ENCODE peak calls at places on chromosomes 16 and 17, in nine cellular contexts. M, T, R, C, K, B, L, D and E are unnamed samples.

GRCh38 chr17:48640858-48641180 is 14.7 kb upstream of the HOXB9 start:
- DNase-seq in K (no peak), M (no peak), B (no peak), C (no peak), D (no peak), R (no peak), T (no peak), L (no peak), E (no peak)

GRCh38 chr17:67186782-67187181 is 58.2 kb downstream of the HELZ start:
- DNase-seq in L (no peak), K (no peak), D (no peak), R (no peak), C (no peak), M (no peak), B (no peak), T (no peak), E (no peak)

GRCh38 chr17:43820759-43821158 is 12.2 kb downstream of the MPP3 start:
- DNase-seq in C (no peak), B (no peak), R (no peak), M (no peak), T (no peak), L (no peak), K (no peak), D (no peak), E (no peak)

GRCh38 chr17:16417896-16418683 is 2.7 kb downstream of the TRPV2 start:
- DNase-seq in D (no peak), L (no peak), M (no peak), R (no peak), T (no peak), K (peak), B (no peak), C (no peak), E (no peak)

GRCh38 chr16:84844049-84844350 is 24.2 kb downstream of the CRISPLD2 start:
- DNase-seq in C (no peak), M (no peak), B (no peak), K (no peak), D (no peak), R (no peak), L (no peak), T (no peak), E (no peak)

GRCh38 chr17:77319211-77320031 is 178.7 kb downstream of the SEC14L1 start:
- DNase-seq in C (peak), K (peak), R (peak), M (no peak), T (peak), D (peak), B (peak), L (peak), E (peak)

GRCh38 chr17:46061435-46061834 is 62.4 kb downstream of the STH start:
- DNase-seq in B (no peak), K (no peak), T (no peak), L (no peak), M (peak), D (no peak), C (no peak), R (peak), E (no peak)

GRCh38 chr17:38583176-38583575 is 22.6 kb downstream of the SRCIN1 start:
- DNase-seq in K (no peak), D (no peak), M (no peak), R (no peak), C (no peak), B (no peak), L (no peak), T (no peak), E (no peak)

GRCh38 chr16:89217138-89217387 is 440 bp upstream of the ZNF778 start:
- DNase-seq in L (no peak), T (no peak), C (no peak), B (no peak), K (no peak), R (no peak), D (no peak), M (no peak), E (no peak)

GRCh38 chr16:1981972-1982574 is 804 bp upstream of the NOXO1 start:
- DNase-seq in T (no peak), M (no peak), B (peak), L (no peak), K (no peak), D (no peak), C (no peak), R (no peak), E (peak)

GRCh38 chr16:11797957-11798299 is 870 bp upstream of the ZC3H7A start:
- DNase-seq in D (no peak), T (no peak), M (peak), L (no peak), B (no peak), C (no peak), R (peak), K (no peak), E (no peak)

GRCh38 chr16:69417537-69418199 is 6.8 kb upstream of the CYB5B start:
- DNase-seq in T (peak), K (no peak), M (peak), C (no peak), R (peak), L (no peak), B (peak), D (no peak), E (no peak)

GRCh38 chr16:81697321-81697885 is 81.7 kb upstream of the PLCG2 start:
- DNase-seq in R (peak), L (peak), M (peak), K (peak), C (no peak), T (peak), D (no peak), B (peak), E (peak)

GRCh38 chr16:8716592-8716991 is 42.2 kb downstream of the ABAT start:
- DNase-seq in B (peak), K (peak), C (no peak), R (no peak), L (no peak), M (no peak), D (no peak), T (peak), E (no peak)

GRCh38 chr17:4498461-4499397 is at the start of gene SPNS2:
- DNase-seq in L (peak), D (no peak), K (peak), R (peak), T (no peak), C (peak), B (peak), M (peak), E (peak)

GRCh38 chr16:89133457-89134127 is 38.0 kb upstream of the CDH15 start:
- DNase-seq in L (no peak), K (no peak), T (no peak), R (no peak), C (no peak), M (no peak), D (no peak), B (no peak), E (no peak)

DNA sequence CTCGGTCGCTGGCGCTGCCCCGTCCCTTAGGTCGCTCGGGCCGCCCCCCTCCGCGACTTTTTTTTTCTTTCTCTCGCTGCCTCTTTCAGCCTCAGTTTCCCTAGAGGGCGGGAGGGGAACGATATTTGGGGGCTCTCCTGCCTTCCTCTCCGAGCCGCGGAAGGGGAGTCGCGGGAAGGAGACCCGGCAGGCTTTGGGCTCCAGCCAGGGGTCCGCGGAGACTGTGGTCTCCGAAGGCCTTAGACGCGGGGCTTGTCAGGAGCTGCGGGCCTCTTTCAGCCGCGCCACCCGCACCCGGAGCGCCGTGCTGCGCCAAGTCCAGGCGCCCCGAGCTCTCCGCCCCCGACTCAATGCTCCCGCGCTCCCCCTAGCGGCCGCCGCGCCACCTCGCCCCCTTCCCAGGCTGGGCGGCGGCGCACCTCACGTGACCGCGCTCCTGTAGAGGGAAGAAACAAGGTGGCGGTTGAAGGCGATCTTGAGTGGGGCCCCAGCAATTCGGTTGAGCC is at the start of gene LRRC37B:
- DNase-seq in M (peak), D (peak), K (peak), R (peak), T (peak), L (peak), B (peak), C (peak), E (peak)
- TF ChIP-seq POLR2A in M (no peak), D (no peak), K (no peak), R (peak), T (peak), L (no peak), B (peak), C (peak), E (peak)

GRCh38 chr17:81514485-81514734 is 1.8 kb upstream of the ACTG1 start:
- DNase-seq in L (no peak), B (no peak), K (no peak), C (no peak), R (no peak), M (no peak), T (no peak), D (no peak), E (no peak)

GRCh38 chr17:81516439-81516838 is 3.8 kb upstream of the ACTG1 start:
- DNase-seq in M (no peak), D (no peak), K (no peak), T (no peak), L (no peak), B (no peak), C (peak), R (no peak), E (no peak)

GRCh38 chr17:81513669-81514484 is 1.3 kb upstream of the ACTG1 start:
- DNase-seq in L (peak), T (peak), B (peak), M (peak), C (peak), D (peak), R (peak), K (peak), E (no peak)

GRCh38 chr17:81515530-81516041 is 3.0 kb upstream of the ACTG1 start:
- DNase-seq in D (no peak), K (no peak), R (no peak), C (no peak), T (no peak), L (no peak), B (no peak), M (no peak), E (no peak)

GRCh38 chr17:81514735-81515529 is 2.3 kb upstream of the ACTG1 start:
- DNase-seq in T (peak), R (peak), K (peak), L (peak), D (peak), C (peak), B (peak), M (peak), E (peak)
- TF ChIP-seq POLR2A in T (peak), R (peak), K (no peak), L (peak), D (peak), C (peak), B (peak), M (peak), E (peak)

DNA sequence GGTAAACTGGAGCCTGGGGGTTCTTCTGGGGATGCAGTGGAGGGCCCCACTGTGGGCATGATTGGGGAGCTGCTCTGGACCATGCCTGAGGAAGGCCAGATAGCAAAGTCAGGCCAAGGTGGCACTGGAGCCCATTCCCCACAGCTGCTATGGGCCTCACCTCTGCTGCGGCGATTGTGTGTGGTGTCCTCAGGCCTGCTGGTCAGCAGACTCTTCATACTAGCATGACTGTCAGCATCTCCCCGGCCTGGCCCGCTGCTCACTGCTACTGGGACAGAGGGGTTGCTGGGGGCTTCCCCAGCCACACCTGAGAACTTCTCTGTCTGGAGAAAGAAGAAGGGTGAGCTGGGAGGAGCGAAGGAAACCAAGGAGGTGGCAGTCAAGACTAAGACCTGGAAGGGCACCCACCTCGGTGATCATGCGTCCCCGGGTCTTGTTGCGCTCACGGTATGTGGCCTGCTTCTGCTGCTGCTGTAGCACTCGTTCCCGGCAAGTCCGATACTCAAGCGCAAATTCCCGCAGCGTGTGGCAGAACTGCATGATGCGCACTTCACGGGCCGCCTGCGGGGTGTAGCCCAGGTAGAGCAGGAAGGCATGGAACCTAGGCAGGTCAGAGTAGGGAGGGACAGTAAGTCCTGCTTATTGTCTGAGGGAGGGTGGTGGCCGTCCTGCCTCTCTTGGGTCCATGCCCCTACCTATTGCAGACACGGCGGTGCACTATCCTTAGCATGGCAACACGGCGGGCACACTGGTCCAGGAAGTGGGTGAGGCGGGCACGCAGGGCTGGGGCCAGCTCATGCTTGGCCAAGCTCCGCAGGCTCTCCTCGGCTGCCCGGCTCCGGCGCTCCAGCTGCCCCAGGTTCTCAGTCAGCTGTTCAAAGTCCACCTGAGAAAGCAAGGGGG is 3.2 kb downstream of the TMEM208 start:
- DNase-seq in M (no peak), T (no peak), K (no peak), R (no peak), B (no peak), L (no peak), D (no peak), C (no peak), E (no peak)
- TF ChIP-seq POLR2A in M (no peak), T (no peak), K (no peak), R (no peak), B (no peak), L (no peak), D (no peak), C (no peak), E (no peak)

GRCh38 chr16:27268376-27269299 is at the start of gene NSMCE1:
- DNase-seq in B (peak), R (peak), C (peak), T (peak), L (peak), D (peak), M (peak), K (peak), E (peak)
- TF ChIP-seq POLR2A in B (peak), R (peak), C (peak), T (peak), L (no peak), D (peak), M (peak), K (peak), E (peak)